ENCODE peak calls at places on chromosomes 3 and 15, in eight cellular contexts. One of them, this sample, is unnamed.

GRCh38 chr15:74180689-74181602 is 7.4 kb downstream of the ISLR start:
- DNase-seq in lung microvascular endothelial cell: no peak
- DNase-seq in EL: no peak
- DNase-seq in suprapubic skin: no peak
- DNase-seq in COLO829: no peak
- DNase-seq in NCI-H1417: no peak
- DNase-seq in fibroblast of the conjunctiva: no peak
- DNase-seq in GM13977: no peak
- DNase-seq in this sample: no peak

GRCh38 chr3:136772709-136773108 is 20.5 kb upstream of the STAG1 start:
- DNase-seq in EL: peak; percentile 69
- DNase-seq in COLO829: no peak
- DNase-seq in GM13977: no peak
- DNase-seq in lung microvascular endothelial cell: peak; percentile 43
- DNase-seq in suprapubic skin: no peak
- DNase-seq in NCI-H1417: no peak
- DNase-seq in fibroblast of the conjunctiva: no peak
- DNase-seq in this sample: peak; percentile 48

GRCh38 chr3:128274837-128275236 is 121.6 kb downstream of the EEFSEC start:
- DNase-seq in NCI-H1417: no peak
- DNase-seq in EL: peak; percentile 96
- DNase-seq in lung microvascular endothelial cell: peak; percentile 93
- DNase-seq in COLO829: no peak
- DNase-seq in fibroblast of the conjunctiva: peak; percentile 50
- DNase-seq in GM13977: no peak
- DNase-seq in suprapubic skin: no peak
- DNase-seq in this sample: peak; percentile 92

GRCh38 chr15:71743861-71744382 is 66.4 kb upstream of the NR2E3 start:
- DNase-seq in suprapubic skin: no peak
- DNase-seq in NCI-H1417: peak; percentile 64
- DNase-seq in fibroblast of the conjunctiva: peak; percentile 30
- DNase-seq in GM13977: peak; percentile 70
- DNase-seq in COLO829: no peak
- DNase-seq in EL: peak; percentile 71
- DNase-seq in lung microvascular endothelial cell: peak; percentile 58
- DNase-seq in this sample: peak; percentile 21

GRCh38 chr3:51391566-51392300 is 648 bp downstream of the RBM15B start:
- DNase-seq in EL: peak; percentile 41
- DNase-seq in COLO829: no peak
- DNase-seq in fibroblast of the conjunctiva: no peak
- DNase-seq in NCI-H1417: no peak
- DNase-seq in lung microvascular endothelial cell: peak; percentile 64
- DNase-seq in suprapubic skin: peak; percentile 71
- DNase-seq in GM13977: peak; percentile 66
- DNase-seq in this sample: no peak

GRCh38 chr3:124860599-124860998 is 26.6 kb downstream of the ITGB5 start:
- DNase-seq in COLO829: peak; percentile 85
- DNase-seq in lung microvascular endothelial cell: peak; percentile 96
- DNase-seq in EL: peak; percentile 98
- DNase-seq in fibroblast of the conjunctiva: peak; percentile 84
- DNase-seq in suprapubic skin: peak; percentile 89
- DNase-seq in GM13977: no peak
- DNase-seq in NCI-H1417: no peak
- DNase-seq in this sample: peak; percentile 98

GRCh38 chr3:120244834-120245225 is 40.2 kb downstream of the GPR156 start:
- DNase-seq in suprapubic skin: no peak
- DNase-seq in lung microvascular endothelial cell: no peak
- DNase-seq in COLO829: no peak
- DNase-seq in EL: no peak
- DNase-seq in fibroblast of the conjunctiva: no peak
- DNase-seq in NCI-H1417: no peak
- DNase-seq in GM13977: no peak
- DNase-seq in this sample: no peak

GRCh38 chr3:161163297-161163696 is 57.8 kb upstream of the NMD3 start:
- DNase-seq in GM13977: no peak
- DNase-seq in COLO829: peak; percentile 47
- DNase-seq in EL: peak; percentile 95
- DNase-seq in fibroblast of the conjunctiva: peak; percentile 73
- DNase-seq in NCI-H1417: no peak
- DNase-seq in lung microvascular endothelial cell: peak; percentile 73
- DNase-seq in suprapubic skin: no peak
- DNase-seq in this sample: peak; percentile 95

GRCh38 chr3:151871639-151872468 is 1.6 kb upstream of the SUCNR1 start:
- DNase-seq in NCI-H1417: no peak
- DNase-seq in EL: no peak
- DNase-seq in fibroblast of the conjunctiva: no peak
- DNase-seq in GM13977: peak; percentile 18
- DNase-seq in lung microvascular endothelial cell: peak; percentile 82
- DNase-seq in suprapubic skin: no peak
- DNase-seq in COLO829: peak; percentile 81
- DNase-seq in this sample: no peak

GRCh38 chr15:70096215-70096974 is 1.3 kb downstream of the TLE3 start:
- DNase-seq in EL: peak; percentile 60
- DNase-seq in lung microvascular endothelial cell: peak; percentile 76
- DNase-seq in COLO829: no peak
- DNase-seq in NCI-H1417: peak; percentile 47
- DNase-seq in suprapubic skin: peak; percentile 81
- DNase-seq in fibroblast of the conjunctiva: no peak
- DNase-seq in GM13977: peak; percentile 62
- DNase-seq in this sample: peak; percentile 51

GRCh38 chr3:172092658-172093057 is 53.3 kb downstream of the FNDC3B start:
- DNase-seq in lung microvascular endothelial cell: no peak
- DNase-seq in suprapubic skin: no peak
- DNase-seq in GM13977: no peak
- DNase-seq in NCI-H1417: no peak
- DNase-seq in fibroblast of the conjunctiva: no peak
- DNase-seq in COLO829: no peak
- DNase-seq in EL: no peak
- DNase-seq in this sample: no peak

GRCh38 chr3:16449369-16449768 is 64.1 kb downstream of the RFTN1 start:
- DNase-seq in NCI-H1417: no peak
- DNase-seq in COLO829: no peak
- DNase-seq in lung microvascular endothelial cell: no peak
- DNase-seq in suprapubic skin: no peak
- DNase-seq in fibroblast of the conjunctiva: no peak
- DNase-seq in GM13977: no peak
- DNase-seq in EL: no peak
- DNase-seq in this sample: no peak

GRCh38 chr3:61580982-61581654 is 19.7 kb downstream of the PTPRG start:
- DNase-seq in fibroblast of the conjunctiva: no peak
- DNase-seq in GM13977: no peak
- DNase-seq in lung microvascular endothelial cell: no peak
- DNase-seq in suprapubic skin: no peak
- DNase-seq in EL: no peak
- DNase-seq in COLO829: no peak
- DNase-seq in NCI-H1417: no peak
- DNase-seq in this sample: no peak

GRCh38 chr15:94324117-94324826 is 92.9 kb downstream of the MCTP2 start:
- DNase-seq in GM13977: peak; percentile 60
- DNase-seq in suprapubic skin: no peak
- DNase-seq in NCI-H1417: peak; percentile 66
- DNase-seq in lung microvascular endothelial cell: peak; percentile 64
- DNase-seq in COLO829: peak; percentile 76
- DNase-seq in EL: peak; percentile 37
- DNase-seq in fibroblast of the conjunctiva: peak; percentile 38
- DNase-seq in this sample: peak; percentile 50

GRCh38 chr15:68150186-68150585 is 54.9 kb downstream of the CALML4 start:
- DNase-seq in lung microvascular endothelial cell: no peak
- DNase-seq in EL: no peak
- DNase-seq in suprapubic skin: no peak
- DNase-seq in COLO829: no peak
- DNase-seq in fibroblast of the conjunctiva: no peak
- DNase-seq in NCI-H1417: no peak
- DNase-seq in GM13977: no peak
- DNase-seq in this sample: no peak

GRCh38 chr3:30311781-30312180 is 294.6 kb upstream of the TGFBR2 start:
- DNase-seq in lung microvascular endothelial cell: no peak
- DNase-seq in suprapubic skin: no peak
- DNase-seq in COLO829: no peak
- DNase-seq in NCI-H1417: peak; percentile 22
- DNase-seq in fibroblast of the conjunctiva: no peak
- DNase-seq in GM13977: no peak
- DNase-seq in EL: no peak
- DNase-seq in this sample: no peak

GRCh38 chr3:48652923-48653715 is 9.6 kb downstream of the CELSR3 start:
- DNase-seq in lung microvascular endothelial cell: no peak
- DNase-seq in EL: no peak
- DNase-seq in fibroblast of the conjunctiva: no peak
- DNase-seq in COLO829: no peak
- DNase-seq in GM13977: no peak
- DNase-seq in suprapubic skin: no peak
- DNase-seq in NCI-H1417: no peak
- DNase-seq in this sample: no peak

GRCh38 chr3:110568246-110568645 is 503.4 kb upstream of the NECTIN3 start:
- DNase-seq in COLO829: peak; percentile 36
- DNase-seq in suprapubic skin: no peak
- DNase-seq in NCI-H1417: no peak
- DNase-seq in EL: peak; percentile 90
- DNase-seq in GM13977: no peak
- DNase-seq in lung microvascular endothelial cell: peak; percentile 60
- DNase-seq in fibroblast of the conjunctiva: peak; percentile 47
- DNase-seq in this sample: peak; percentile 82

GRCh38 chr3:25428003-25428861 is at the start of gene RARB:
- DNase-seq in fibroblast of the conjunctiva: peak; percentile 77
- DNase-seq in lung microvascular endothelial cell: peak; percentile 97
- DNase-seq in suprapubic skin: peak; percentile 69
- DNase-seq in NCI-H1417: no peak
- DNase-seq in COLO829: peak; percentile 100
- DNase-seq in EL: peak; percentile 73
- DNase-seq in GM13977: no peak
- DNase-seq in this sample: peak; percentile 26

GRCh38 chr3:188590556-188590955 is 436.6 kb downstream of the LPP start:
- DNase-seq in EL: no peak
- DNase-seq in suprapubic skin: no peak
- DNase-seq in GM13977: no peak
- DNase-seq in COLO829: no peak
- DNase-seq in fibroblast of the conjunctiva: no peak
- DNase-seq in lung microvascular endothelial cell: no peak
- DNase-seq in NCI-H1417: no peak
- DNase-seq in this sample: no peak

GRCh38 chr3:46906471-46907058 is 29.0 kb downstream of the PTH1R start:
- DNase-seq in GM13977: no peak
- DNase-seq in lung microvascular endothelial cell: no peak
- DNase-seq in EL: no peak
- DNase-seq in fibroblast of the conjunctiva: no peak
- DNase-seq in COLO829: no peak
- DNase-seq in suprapubic skin: peak; percentile 61
- DNase-seq in NCI-H1417: no peak
- DNase-seq in this sample: no peak

GRCh38 chr3:8817486-8817885 is 48.1 kb upstream of the OXTR start:
- DNase-seq in COLO829: no peak
- DNase-seq in NCI-H1417: no peak
- DNase-seq in lung microvascular endothelial cell: no peak
- DNase-seq in GM13977: no peak
- DNase-seq in fibroblast of the conjunctiva: no peak
- DNase-seq in suprapubic skin: no peak
- DNase-seq in EL: no peak
- DNase-seq in this sample: no peak

GRCh38 chr3:39284457-39284881 is 4.6 kb upstream of the CX3CR1 start:
- DNase-seq in fibroblast of the conjunctiva: no peak
- DNase-seq in COLO829: no peak
- DNase-seq in suprapubic skin: no peak
- DNase-seq in NCI-H1417: no peak
- DNase-seq in lung microvascular endothelial cell: peak; percentile 23
- DNase-seq in EL: no peak
- DNase-seq in GM13977: no peak
- DNase-seq in this sample: no peak

GRCh38 chr3:72234394-72234793 is 449.4 kb upstream of the PROK2 start:
- DNase-seq in lung microvascular endothelial cell: no peak
- DNase-seq in NCI-H1417: no peak
- DNase-seq in suprapubic skin: no peak
- DNase-seq in EL: peak; percentile 46
- DNase-seq in COLO829: no peak
- DNase-seq in fibroblast of the conjunctiva: peak; percentile 63
- DNase-seq in GM13977: no peak
- DNase-seq in this sample: peak; percentile 68

GRCh38 chr3:142267269-142267668 is 41.9 kb upstream of the GK5 start:
- DNase-seq in fibroblast of the conjunctiva: no peak
- DNase-seq in GM13977: no peak
- DNase-seq in suprapubic skin: no peak
- DNase-seq in EL: no peak
- DNase-seq in lung microvascular endothelial cell: no peak
- DNase-seq in COLO829: no peak
- DNase-seq in NCI-H1417: no peak
- DNase-seq in this sample: no peak

GRCh38 chr3:152444029-152444641 is 175.4 kb downstream of the MBNL1 start:
- DNase-seq in lung microvascular endothelial cell: peak; percentile 67
- DNase-seq in NCI-H1417: peak; percentile 14
- DNase-seq in fibroblast of the conjunctiva: peak; percentile 60
- DNase-seq in EL: peak; percentile 61
- DNase-seq in GM13977: peak; percentile 16
- DNase-seq in COLO829: peak; percentile 42
- DNase-seq in suprapubic skin: no peak
- DNase-seq in this sample: peak; percentile 11

GRCh38 chr3:169558371-169558770 is 105.1 kb downstream of the MECOM start:
- DNase-seq in fibroblast of the conjunctiva: no peak
- DNase-seq in EL: no peak
- DNase-seq in GM13977: no peak
- DNase-seq in suprapubic skin: no peak
- DNase-seq in lung microvascular endothelial cell: no peak
- DNase-seq in COLO829: no peak
- DNase-seq in NCI-H1417: no peak
- DNase-seq in this sample: no peak

GRCh38 chr3:99878005-99878404 is 60.3 kb downstream of the CMSS1 start:
- DNase-seq in fibroblast of the conjunctiva: peak; percentile 52
- DNase-seq in COLO829: no peak
- DNase-seq in suprapubic skin: no peak
- DNase-seq in EL: peak; percentile 91
- DNase-seq in GM13977: peak; percentile 50
- DNase-seq in NCI-H1417: no peak
- DNase-seq in lung microvascular endothelial cell: peak; percentile 92
- DNase-seq in this sample: peak; percentile 79

GRCh38 chr3:173983353-173983752 is 585.8 kb downstream of the NLGN1 start:
- DNase-seq in fibroblast of the conjunctiva: no peak
- DNase-seq in COLO829: no peak
- DNase-seq in suprapubic skin: no peak
- DNase-seq in EL: peak; percentile 58
- DNase-seq in NCI-H1417: no peak
- DNase-seq in GM13977: no peak
- DNase-seq in lung microvascular endothelial cell: peak; percentile 17
- DNase-seq in this sample: peak; percentile 87

GRCh38 chr3:157082305-157082981 is 77.5 kb downstream of the CCNL1 start:
- DNase-seq in lung microvascular endothelial cell: peak; percentile 45
- DNase-seq in fibroblast of the conjunctiva: no peak
- DNase-seq in suprapubic skin: no peak
- DNase-seq in COLO829: no peak
- DNase-seq in NCI-H1417: no peak
- DNase-seq in GM13977: no peak
- DNase-seq in EL: peak; percentile 63
- DNase-seq in this sample: peak; percentile 66

GRCh38 chr3:101519685-101520365 is 6.8 kb upstream of the SENP7 start:
- DNase-seq in EL: no peak
- DNase-seq in NCI-H1417: no peak
- DNase-seq in COLO829: no peak
- DNase-seq in lung microvascular endothelial cell: no peak
- DNase-seq in suprapubic skin: no peak
- DNase-seq in GM13977: no peak
- DNase-seq in fibroblast of the conjunctiva: no peak
- DNase-seq in this sample: no peak

GRCh38 chr15:85658816-85659215 is 135.9 kb downstream of the KLHL25 start:
- DNase-seq in fibroblast of the conjunctiva: no peak
- DNase-seq in lung microvascular endothelial cell: no peak
- DNase-seq in GM13977: no peak
- DNase-seq in NCI-H1417: no peak
- DNase-seq in EL: no peak
- DNase-seq in suprapubic skin: no peak
- DNase-seq in COLO829: no peak
- DNase-seq in this sample: no peak

GRCh38 chr3:173397161-173398110 is at the start of gene NLGN1:
- DNase-seq in suprapubic skin: peak; percentile 74
- DNase-seq in fibroblast of the conjunctiva: peak; percentile 55
- DNase-seq in lung microvascular endothelial cell: peak; percentile 89
- DNase-seq in EL: peak; percentile 73
- DNase-seq in NCI-H1417: peak; percentile 49
- DNase-seq in COLO829: peak; percentile 40
- DNase-seq in GM13977: peak; percentile 25
- DNase-seq in this sample: peak; percentile 23

GRCh38 chr15:90203473-90203872 is 2.3 kb downstream of the SEMA4B start:
- DNase-seq in EL: no peak
- DNase-seq in fibroblast of the conjunctiva: no peak
- DNase-seq in lung microvascular endothelial cell: no peak
- DNase-seq in COLO829: no peak
- DNase-seq in suprapubic skin: no peak
- DNase-seq in NCI-H1417: no peak
- DNase-seq in GM13977: no peak
- DNase-seq in this sample: no peak